ENCODE peak calls at places on chromosomes 16 and 17, in seven cellular contexts. G, M, S, A, R, I and W are unnamed samples.

GRCh38 chr17:17155568-17155967 is 50.6 kb downstream of the PLD6 start:
- DNase-seq in G (no peak), M (no peak), S (no peak), A (no peak), R (peak; percentile 6), I (no peak), W (no peak)

GRCh38 chr16:8547756-8548155 is 42.6 kb downstream of the TMEM114 start:
- DNase-seq in G (no peak), M (no peak), S (no peak), A (no peak), R (no peak), I (no peak), W (no peak)

GRCh38 chr16:27216297-27216885 is 13.1 kb downstream of the KDM8 start:
- DNase-seq in G (no peak), M (no peak), S (no peak), A (no peak), R (no peak), I (no peak), W (no peak)

GRCh38 chr16:87828071-87828971 is 41.0 kb downstream of the SLC7A5 start:
- DNase-seq in G (no peak), M (no peak), S (peak; percentile 38), A (no peak), R (no peak), I (no peak), W (no peak)

GRCh38 chr16:50534958-50535357 is 13.2 kb upstream of the NKD1 start:
- DNase-seq in G (no peak), M (no peak), S (no peak), A (no peak), R (no peak), I (no peak), W (no peak)

GRCh38 chr17:44900894-44901293 is 1.6 kb upstream of the EFTUD2 start:
- DNase-seq in G (peak; percentile 60), M (peak; percentile 82), S (no peak), A (no peak), R (peak; percentile 82), I (peak; percentile 90), W (no peak)

GRCh38 chr16:84271037-84271436 is 23.6 kb upstream of the WFDC1 start:
- DNase-seq in G (no peak), M (no peak), S (no peak), A (no peak), R (no peak), I (no peak), W (no peak)

GRCh38 chr17:63835167-63835720 is 7.2 kb downstream of the SMARCD2 start:
- DNase-seq in G (peak; percentile 55), M (no peak), S (no peak), A (no peak), R (no peak), I (no peak), W (no peak)

GRCh38 chr17:66540131-66540781 is 237.8 kb downstream of the PRKCA start:
- DNase-seq in G (no peak), M (peak; percentile 89), S (no peak), A (no peak), R (peak; percentile 85), I (peak; percentile 88), W (no peak)

GRCh38 chr17:66415366-66416206 is 113.2 kb downstream of the PRKCA start:
- DNase-seq in G (no peak), M (no peak), S (no peak), A (no peak), R (no peak), I (no peak), W (no peak)

GRCh38 chr17:51120357-51120738 is 320 bp downstream of the SPAG9 start:
- DNase-seq in G (no peak), M (no peak), S (peak; percentile 53), A (peak; percentile 9), R (no peak), I (no peak), W (no peak)

GRCh38 chr16:47732806-47733150 is 271.6 kb downstream of the PHKB start:
- DNase-seq in G (no peak), M (peak; percentile 89), S (no peak), A (peak; percentile 60), R (peak; percentile 94), I (peak; percentile 95), W (no peak)

GRCh38 chr16:66849543-66849942 is 5.3 kb downstream of the CA7 start:
- DNase-seq in G (peak; percentile 31), M (no peak), S (no peak), A (no peak), R (no peak), I (no peak), W (no peak)

GRCh38 chr16:81599034-81599744 is 154.6 kb downstream of the CMIP start:
- DNase-seq in G (no peak), M (no peak), S (no peak), A (no peak), R (no peak), I (no peak), W (no peak)

GRCh38 chr17:58997756-58998553 is 108.7 kb downstream of the TRIM37 start:
- DNase-seq in G (no peak), M (no peak), S (no peak), A (no peak), R (no peak), I (no peak), W (no peak)

GRCh38 chr16:50114357-50115129 is 38.6 kb upstream of the TENT4B start:
- DNase-seq in G (no peak), M (no peak), S (no peak), A (no peak), R (peak; percentile 32), I (no peak), W (no peak)

GRCh38 chr17:43782903-43783462 is 2.7 kb downstream of the CFAP97D1 start:
- DNase-seq in G (no peak), M (no peak), S (no peak), A (no peak), R (no peak), I (peak; percentile 46), W (no peak)